ENCODE peak calls at places on chromosomes 3 and 15, in nine cellular contexts. R is gastrocnemius medialis, D is fibroblast of lung, O is endothelial cell, B is cardiac muscle cell, Y is heart right ventricle, J is AG09319, V is foreskin keratinocyte, M is body of pancreas. A is an unnamed sample.

GRCh38 chr15:56821721-56822425 is 88.6 kb upstream of the ZNF280D start:
- DNase-seq in R (peak), D (peak), O (peak), B (peak), Y (peak), J (peak), V (no peak), M (peak), A (peak)

GRCh38 chr3:149895807-149896206 is 74.9 kb downstream of the PFN2 start:
- DNase-seq in R (no peak), D (no peak), O (no peak), B (no peak), Y (no peak), J (no peak), V (no peak), M (no peak), A (no peak)

GRCh38 chr3:126107960-126108688 is 24.2 kb upstream of the SLC41A3 start:
- DNase-seq in R (peak), D (no peak), O (no peak), B (no peak), Y (no peak), J (no peak), V (no peak), M (no peak), A (no peak)

GRCh38 chr3:134708671-134709070 is 57.8 kb upstream of the KY start:
- DNase-seq in R (no peak), D (no peak), O (no peak), B (no peak), Y (no peak), J (no peak), V (no peak), M (no peak), A (peak)

GRCh38 chr3:152943645-152944044 is 108.7 kb downstream of the P2RY1 start:
- DNase-seq in R (no peak), D (no peak), O (no peak), B (peak), Y (no peak), J (no peak), V (no peak), M (no peak), A (no peak)

GRCh38 chr3:119181765-119182164 is 8.4 kb downstream of the UPK1B start:
- DNase-seq in R (no peak), D (no peak), O (no peak), B (no peak), Y (no peak), J (no peak), V (no peak), M (peak), A (peak)

GRCh38 chr3:169044341-169045113 is 619.0 kb downstream of the MECOM start:
- DNase-seq in R (no peak), D (peak), O (no peak), B (peak), Y (no peak), J (no peak), V (peak), M (no peak), A (peak)

GRCh38 chr15:92936138-92936537 is 36.0 kb downstream of the CHD2 start:
- DNase-seq in R (no peak), D (no peak), O (no peak), B (no peak), Y (no peak), J (no peak), V (no peak), M (no peak), A (no peak)

GRCh38 chr3:161020264-161020663 is 84.9 kb downstream of the B3GALNT1 start:
- DNase-seq in R (no peak), D (no peak), O (no peak), B (no peak), Y (no peak), J (no peak), V (no peak), M (no peak), A (no peak)

GRCh38 chr15:95932676-95933075 is 397.8 kb upstream of the NR2F2 start:
- DNase-seq in R (no peak), D (no peak), O (no peak), B (peak), Y (no peak), J (no peak), V (peak), M (no peak), A (no peak)

GRCh38 chr3:63519426-63519825 is 133.0 kb upstream of the SNTN start:
- DNase-seq in R (no peak), D (peak), O (no peak), B (peak), Y (no peak), J (no peak), V (no peak), M (no peak), A (peak)

GRCh38 chr3:157170861-157171260 is 10.9 kb upstream of the CCNL1 start:
- DNase-seq in R (peak), D (no peak), O (no peak), B (no peak), Y (no peak), J (no peak), V (no peak), M (peak), A (no peak)

GRCh38 chr15:78878356-78878755 is 5.7 kb downstream of the MORF4L1 start:
- DNase-seq in R (no peak), D (peak), O (no peak), B (peak), Y (no peak), J (no peak), V (no peak), M (no peak), A (no peak)

GRCh38 chr3:172315401-172316091 is 132.7 kb downstream of the GHSR start:
- DNase-seq in R (no peak), D (peak), O (no peak), B (peak), Y (no peak), J (no peak), V (peak), M (peak), A (peak)

GRCh38 chr3:48859188-48859587 is 11.5 kb upstream of the PRKAR2A start:
- DNase-seq in R (peak), D (no peak), O (no peak), B (no peak), Y (no peak), J (no peak), V (no peak), M (no peak), A (no peak)

GRCh38 chr3:162704991-162705390 is 1208.4 kb downstream of the OTOL1 start:
- DNase-seq in R (no peak), D (no peak), O (no peak), B (no peak), Y (no peak), J (no peak), V (no peak), M (no peak), A (no peak)

GRCh38 chr15:63800739-63801138 is 33.0 kb downstream of the HERC1 start:
- DNase-seq in R (no peak), D (no peak), O (no peak), B (no peak), Y (no peak), J (no peak), V (no peak), M (no peak), A (no peak)

GRCh38 chr3:21326704-21327103 is 424.3 kb downstream of the ZNF385D start:
- DNase-seq in R (no peak), D (peak), O (no peak), B (peak), Y (no peak), J (peak), V (no peak), M (no peak), A (peak)

GRCh38 chr15:52427804-52428203 is 100.9 kb downstream of the MYO5A start:
- DNase-seq in R (peak), D (peak), O (no peak), B (peak), Y (no peak), J (no peak), V (no peak), M (no peak), A (peak)

GRCh38 chr3:110579841-110580550 is 491.6 kb upstream of the NECTIN3 start:
- DNase-seq in R (no peak), D (peak), O (no peak), B (peak), Y (no peak), J (no peak), V (no peak), M (no peak), A (peak)

GRCh38 chr3:185342458-185343169 is 20.3 kb upstream of the MAP3K13 start:
- DNase-seq in R (no peak), D (no peak), O (no peak), B (no peak), Y (no peak), J (no peak), V (no peak), M (no peak), A (peak)

GRCh38 chr3:143220745-143221144 is 101.2 kb downstream of the CHST2 start:
- DNase-seq in R (no peak), D (no peak), O (no peak), B (no peak), Y (no peak), J (no peak), V (no peak), M (no peak), A (no peak)

GRCh38 chr3:195286115-195286872 is 15.3 kb upstream of the XXYLT1 start:
- DNase-seq in R (no peak), D (peak), O (no peak), B (peak), Y (no peak), J (no peak), V (peak), M (no peak), A (peak)

GRCh38 chr15:53974121-53974520 is 4.1 kb upstream of the UNC13C start:
- DNase-seq in R (no peak), D (no peak), O (no peak), B (no peak), Y (no peak), J (no peak), V (no peak), M (no peak), A (no peak)

GRCh38 chr3:47469616-47470015 is 6.1 kb downstream of the SCAP start:
- DNase-seq in R (no peak), D (peak), O (no peak), B (peak), Y (no peak), J (peak), V (no peak), M (no peak), A (peak)

GRCh38 chr3:132090921-132091320 is 56.1 kb upstream of the CPNE4 start:
- DNase-seq in R (no peak), D (no peak), O (no peak), B (peak), Y (no peak), J (no peak), V (no peak), M (no peak), A (peak)

GRCh38 chr3:12438318-12438717 is 46.0 kb upstream of the TSEN2 start:
- DNase-seq in R (no peak), D (no peak), O (no peak), B (no peak), Y (no peak), J (no peak), V (no peak), M (no peak), A (no peak)

GRCh38 chr15:40906101-40906946 is 12.1 kb downstream of the VPS18 start:
- DNase-seq in R (peak), D (peak), O (peak), B (peak), Y (peak), J (peak), V (no peak), M (peak), A (peak)

GRCh38 chr3:117743962-117744361 is 1034.4 kb downstream of the TUSC7 start:
- DNase-seq in R (no peak), D (no peak), O (no peak), B (no peak), Y (no peak), J (no peak), V (no peak), M (no peak), A (no peak)

GRCh38 chr15:32859246-32859645 is 141.4 kb downstream of the GREM1 start:
- DNase-seq in R (no peak), D (no peak), O (no peak), B (no peak), Y (no peak), J (no peak), V (no peak), M (no peak), A (no peak)

GRCh38 chr3:155313303-155313702 is 19.8 kb upstream of the STRIT1 start:
- DNase-seq in R (no peak), D (no peak), O (no peak), B (peak), Y (no peak), J (no peak), V (no peak), M (no peak), A (peak)

GRCh38 chr3:115673860-115674259 is 50.5 kb downstream of the GAP43 start:
- DNase-seq in R (no peak), D (no peak), O (no peak), B (no peak), Y (no peak), J (no peak), V (no peak), M (no peak), A (no peak)

GRCh38 chr3:33218446-33219174 is at the start of gene SUSD5:
- DNase-seq in R (no peak), D (peak), O (peak), B (peak), Y (peak), J (no peak), V (no peak), M (no peak), A (peak)

DNA sequence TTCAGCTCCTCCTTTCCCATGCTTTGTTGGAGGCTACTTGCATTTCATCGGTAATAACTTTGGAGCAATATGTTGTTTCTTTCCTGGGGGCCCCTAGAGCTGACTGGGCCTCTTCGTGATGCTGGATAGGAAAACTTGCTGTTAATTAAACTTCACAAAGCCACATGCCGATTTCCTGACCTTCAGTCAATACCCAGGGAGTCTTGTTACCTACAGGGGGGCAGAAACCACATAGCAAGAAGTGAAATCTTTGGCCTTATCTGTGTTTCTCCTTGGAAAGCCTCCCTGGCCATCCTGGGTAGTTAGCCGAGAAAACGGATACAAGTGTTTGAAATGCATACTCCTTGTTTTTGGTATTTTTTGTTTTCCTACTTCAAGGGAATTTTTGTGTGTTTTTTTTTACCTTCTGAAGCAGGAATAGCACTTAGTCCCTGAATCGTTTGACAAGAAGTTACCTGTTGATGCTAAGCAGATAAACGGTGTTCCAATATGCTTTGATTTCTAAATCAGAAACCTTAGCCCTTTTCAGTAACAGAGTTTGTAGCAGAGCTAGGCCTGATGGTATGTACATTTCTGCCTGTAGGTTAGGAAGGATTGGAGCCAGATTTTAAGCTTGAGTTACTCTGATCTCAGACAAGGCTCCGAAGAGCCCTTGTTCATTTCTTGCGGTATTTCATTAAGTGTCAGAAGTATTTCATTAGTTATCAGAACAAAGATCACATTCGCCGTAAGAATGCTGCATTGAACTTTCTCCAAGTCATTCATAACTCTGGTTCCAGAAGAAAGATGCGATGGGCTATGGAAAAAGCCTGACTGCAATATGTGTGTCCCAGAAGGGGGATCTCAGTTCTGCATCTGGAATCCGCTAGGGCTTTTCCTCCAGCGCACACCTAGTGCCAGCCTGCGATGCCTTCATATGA is 111.5 kb downstream of the THSD4 start:
- DNase-seq in R (no peak), D (no peak), O (no peak), B (no peak), Y (no peak), J (no peak), V (no peak), M (no peak), A (no peak)
- TF ChIP-seq CTCF in R (no peak), D (no peak), O (no peak), B (no peak), Y (no peak), J (no peak), V (no peak), M (no peak), A (peak)

GRCh38 chr3:112654979-112655378 is 14.0 kb upstream of the CCDC80 start:
- DNase-seq in R (no peak), D (no peak), O (no peak), B (peak), Y (no peak), J (no peak), V (no peak), M (no peak), A (no peak)
- TF ChIP-seq CTCF in R (no peak), D (peak), O (peak), B (no peak), Y (peak), J (peak), V (peak), M (no peak), A (peak)

GRCh38 chr3:1987983-1988382 is 110.7 kb upstream of the CNTN4 start:
- DNase-seq in R (no peak), D (no peak), O (no peak), B (no peak), Y (no peak), J (no peak), V (no peak), M (peak), A (no peak)
- TF ChIP-seq CTCF in R (no peak), D (peak), O (no peak), B (no peak), Y (peak), J (no peak), V (peak), M (peak), A (no peak)

GRCh38 chr3:181947606-181948005 is 235.9 kb downstream of the SOX2 start:
- DNase-seq in R (no peak), D (no peak), O (no peak), B (no peak), Y (no peak), J (no peak), V (no peak), M (no peak), A (no peak)

GRCh38 chr3:181943285-181943684 is 231.6 kb downstream of the SOX2 start:
- DNase-seq in R (no peak), D (no peak), O (no peak), B (no peak), Y (no peak), J (no peak), V (no peak), M (no peak), A (no peak)

GRCh38 chr3:181952221-181952620 is 240.5 kb downstream of the SOX2 start:
- DNase-seq in R (no peak), D (no peak), O (no peak), B (no peak), Y (no peak), J (no peak), V (peak), M (no peak), A (no peak)

GRCh38 chr3:181948286-181948685 is 236.6 kb downstream of the SOX2 start:
- DNase-seq in R (no peak), D (no peak), O (no peak), B (no peak), Y (no peak), J (no peak), V (peak), M (no peak), A (no peak)
- TF ChIP-seq CTCF in R (no peak), D (no peak), O (no peak), B (no peak), Y (no peak), J (no peak), V (peak), M (no peak), A (no peak)

DNA sequence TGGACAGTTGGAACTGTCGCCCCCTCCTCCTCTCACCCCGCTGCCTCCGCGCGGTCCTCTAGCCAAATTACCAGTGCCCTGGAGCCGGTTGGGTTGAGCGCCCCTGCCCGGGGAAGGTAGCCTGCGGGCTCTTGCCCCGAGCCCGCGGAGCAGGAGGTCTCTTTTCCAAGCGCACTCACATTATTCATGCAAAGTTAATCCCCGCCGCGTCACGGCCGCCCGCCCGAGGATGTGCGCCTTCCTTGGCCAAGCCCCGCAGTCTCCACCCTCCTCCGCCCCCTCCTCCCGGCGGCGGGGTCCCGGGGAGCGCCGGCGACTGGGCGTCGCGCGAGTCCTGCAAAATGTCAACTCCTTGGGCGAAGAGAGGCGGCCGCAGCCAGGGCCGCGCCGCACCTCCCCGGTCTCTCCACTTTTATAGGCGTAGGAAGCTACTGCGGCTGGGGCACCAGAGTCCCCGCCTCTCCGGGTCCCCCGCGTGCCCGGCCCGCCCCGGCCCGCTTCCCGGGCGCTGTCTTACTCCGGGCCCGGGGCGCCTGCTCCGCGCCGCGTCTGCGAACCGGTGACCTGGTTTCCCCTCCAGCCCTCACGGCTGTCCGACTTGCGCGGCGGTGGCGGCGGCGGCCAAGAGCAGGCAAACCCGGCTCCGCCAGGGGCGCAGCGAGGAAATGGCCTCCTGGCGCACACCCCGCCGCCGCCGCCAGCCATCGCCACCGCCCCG is at the start of gene THRB:
- DNase-seq in R (peak), D (peak), O (peak), B (peak), Y (peak), J (no peak), V (no peak), M (peak), A (peak)
- TF ChIP-seq CTCF in R (peak), D (peak), O (no peak), B (peak), Y (peak), J (peak), V (peak), M (peak), A (peak)

DNA sequence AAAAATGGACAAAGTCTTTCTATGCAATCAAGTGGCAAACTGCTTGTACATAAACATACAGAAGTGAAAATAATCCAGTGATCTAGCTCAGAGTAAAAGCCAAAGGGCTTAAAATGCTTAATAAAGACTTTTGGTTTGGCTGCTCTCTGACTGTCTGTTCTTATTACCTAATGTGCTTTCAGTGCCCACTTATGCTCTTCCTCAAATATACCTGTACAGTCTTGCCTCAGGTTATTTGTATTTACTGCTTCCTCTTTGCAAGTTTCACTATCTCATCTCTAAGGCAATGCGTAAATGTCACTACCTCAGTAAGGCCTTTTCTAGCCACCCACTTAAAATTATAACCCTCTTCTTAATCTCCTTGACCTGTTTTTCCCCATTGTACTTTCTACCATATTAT is 171.8 kb downstream of the EPHA6 start:
- DNase-seq in R (no peak), D (no peak), O (no peak), B (no peak), Y (no peak), J (no peak), V (no peak), M (no peak), A (no peak)
- TF ChIP-seq CTCF in R (no peak), D (no peak), O (no peak), B (no peak), Y (no peak), J (no peak), V (no peak), M (no peak), A (no peak)